ENCODE peak calls at places on chromosomes 3 and 15, in five cellular contexts. One of them, this sample, is unnamed. For H3K4me1, the result is how much of the 10 kb centered on the place peaks cover.

GRCh38 chr3:128560768-128561167 is 67.8 kb upstream of the GATA2 start:
- DNase-seq in A673: no peak
- DNase-seq in A549: no peak
- DNase-seq in left ventricle myocardium inferior: no peak
- DNase-seq in OCI-LY7: no peak
- DNase-seq in this sample: no peak

GRCh38 chr15:77721963-77722362 is 89.3 kb upstream of the LINGO1 start:
- DNase-seq in A673: no peak
- DNase-seq in A549: no peak
- DNase-seq in left ventricle myocardium inferior: no peak
- DNase-seq in OCI-LY7: no peak
- DNase-seq in this sample: no peak

GRCh38 chr3:179179979-179180758 is 32.0 kb downstream of the PIK3CA start:
- DNase-seq in A673: peak
- DNase-seq in A549: no peak
- DNase-seq in left ventricle myocardium inferior: no peak
- DNase-seq in OCI-LY7: no peak
- DNase-seq in this sample: peak

GRCh38 chr3:34969513-34969912 is 669.8 kb upstream of the ARPP21 start:
- DNase-seq in A673: no peak
- DNase-seq in A549: no peak
- DNase-seq in left ventricle myocardium inferior: no peak
- DNase-seq in OCI-LY7: no peak
- DNase-seq in this sample: peak

GRCh38 chr3:156300929-156301806 is 180.8 kb downstream of the KCNAB1 start:
- DNase-seq in A673: no peak
- DNase-seq in A549: no peak
- DNase-seq in left ventricle myocardium inferior: no peak
- DNase-seq in OCI-LY7: no peak
- DNase-seq in this sample: no peak

GRCh38 chr3:37761583-37761982 is 100.1 kb upstream of the CTDSPL start:
- DNase-seq in A673: no peak
- DNase-seq in A549: no peak
- DNase-seq in left ventricle myocardium inferior: no peak
- DNase-seq in OCI-LY7: no peak
- DNase-seq in this sample: no peak

GRCh38 chr3:117393801-117394200 is 684.2 kb downstream of the TUSC7 start:
- DNase-seq in A673: no peak
- DNase-seq in A549: no peak
- DNase-seq in left ventricle myocardium inferior: no peak
- DNase-seq in OCI-LY7: no peak
- DNase-seq in this sample: peak

GRCh38 chr3:123258811-123259420 is 57.2 kb downstream of the SEC22A start:
- DNase-seq in A673: peak
- DNase-seq in A549: peak
- DNase-seq in left ventricle myocardium inferior: no peak
- DNase-seq in OCI-LY7: peak
- DNase-seq in this sample: no peak

GRCh38 chr3:164883161-164883560 is 195.1 kb downstream of the SI start:
- DNase-seq in A673: no peak
- DNase-seq in A549: no peak
- DNase-seq in left ventricle myocardium inferior: no peak
- DNase-seq in OCI-LY7: no peak
- DNase-seq in this sample: no peak

GRCh38 chr3:167032267-167032876 is 347.7 kb downstream of the ZBBX start:
- DNase-seq in A673: peak
- DNase-seq in A549: peak
- DNase-seq in left ventricle myocardium inferior: no peak
- DNase-seq in OCI-LY7: peak
- DNase-seq in this sample: peak

GRCh38 chr3:12194209-12194608 is 35.5 kb upstream of the TIMP4 start:
- DNase-seq in A673: peak
- DNase-seq in A549: peak
- DNase-seq in left ventricle myocardium inferior: no peak
- DNase-seq in OCI-LY7: no peak
- DNase-seq in this sample: no peak

GRCh38 chr3:184155644-184156521 is 706 bp downstream of the DVL3 start:
- DNase-seq in A673: peak
- DNase-seq in A549: no peak
- DNase-seq in left ventricle myocardium inferior: no peak
- DNase-seq in OCI-LY7: peak
- DNase-seq in this sample: peak

GRCh38 chr3:39249453-39250115 is 30.3 kb downstream of the CX3CR1 start:
- DNase-seq in A673: no peak
- DNase-seq in A549: no peak
- DNase-seq in left ventricle myocardium inferior: no peak
- DNase-seq in OCI-LY7: no peak
- DNase-seq in this sample: no peak

GRCh38 chr3:55818485-55818884 is 331.4 kb upstream of the WNT5A start:
- DNase-seq in A673: peak
- DNase-seq in A549: no peak
- DNase-seq in left ventricle myocardium inferior: no peak
- DNase-seq in OCI-LY7: peak
- DNase-seq in this sample: peak

GRCh38 chr3:138373695-138374094 is 25.3 kb downstream of the MRAS start:
- DNase-seq in A673: no peak
- DNase-seq in A549: no peak
- DNase-seq in left ventricle myocardium inferior: no peak
- DNase-seq in OCI-LY7: no peak
- DNase-seq in this sample: no peak

GRCh38 chr3:15496341-15496664 is 25.2 kb downstream of the COLQ start:
- DNase-seq in A673: no peak
- DNase-seq in A549: no peak
- DNase-seq in left ventricle myocardium inferior: no peak
- DNase-seq in OCI-LY7: no peak
- DNase-seq in this sample: no peak

GRCh38 chr3:57530071-57530608 is 14.0 kb downstream of the DNAH12 start:
- DNase-seq in A673: no peak
- DNase-seq in A549: no peak
- DNase-seq in left ventricle myocardium inferior: no peak
- DNase-seq in OCI-LY7: no peak
- DNase-seq in this sample: no peak

GRCh38 chr3:141710888-141711616 is 27.0 kb upstream of the RNF7 start:
- DNase-seq in A673: no peak
- DNase-seq in A549: no peak
- DNase-seq in left ventricle myocardium inferior: no peak
- DNase-seq in OCI-LY7: no peak
- DNase-seq in this sample: no peak

GRCh38 chr3:144128117-144128892 is 156.7 kb downstream of the DIPK2A start:
- DNase-seq in A673: peak
- DNase-seq in A549: no peak
- DNase-seq in left ventricle myocardium inferior: no peak
- DNase-seq in OCI-LY7: no peak
- DNase-seq in this sample: peak

GRCh38 chr3:184284696-184285095 is 8.9 kb downstream of the ECE2 start:
- DNase-seq in A673: peak
- DNase-seq in A549: peak
- DNase-seq in left ventricle myocardium inferior: no peak
- DNase-seq in OCI-LY7: peak
- DNase-seq in this sample: peak

GRCh38 chr3:141257971-141258370 is 26.3 kb downstream of the PXYLP1 start:
- DNase-seq in A673: no peak
- DNase-seq in A549: no peak
- DNase-seq in left ventricle myocardium inferior: no peak
- DNase-seq in OCI-LY7: no peak
- DNase-seq in this sample: peak

GRCh38 chr15:70762469-70763119 is 764 bp downstream of the UACA start:
- DNase-seq in A673: peak
- DNase-seq in A549: peak
- DNase-seq in left ventricle myocardium inferior: peak
- DNase-seq in OCI-LY7: no peak
- DNase-seq in this sample: peak

GRCh38 chr15:70763120-70763949 is at the start of gene UACA:
- DNase-seq in A673: peak
- DNase-seq in A549: peak
- DNase-seq in left ventricle myocardium inferior: peak
- DNase-seq in OCI-LY7: no peak
- DNase-seq in this sample: peak

GRCh38 chr15:70763950-70764730 is 782 bp upstream of the UACA start:
- DNase-seq in A673: no peak
- DNase-seq in A549: no peak
- DNase-seq in left ventricle myocardium inferior: no peak
- DNase-seq in OCI-LY7: no peak
- DNase-seq in this sample: no peak

GRCh38 chr15:70761046-70761445 is 2.3 kb downstream of the UACA start:
- DNase-seq in A673: no peak
- DNase-seq in A549: no peak
- DNase-seq in left ventricle myocardium inferior: no peak
- DNase-seq in OCI-LY7: no peak
- DNase-seq in this sample: no peak

GRCh38 chr15:70761931-70762468 is 1.4 kb downstream of the UACA start:
- DNase-seq in A673: no peak
- DNase-seq in A549: no peak
- DNase-seq in left ventricle myocardium inferior: no peak
- DNase-seq in OCI-LY7: no peak
- DNase-seq in this sample: no peak
- H3K4me1 ChIP-seq in A673: under half
- H3K4me1 ChIP-seq in A549: half or more
- H3K4me1 ChIP-seq in left ventricle myocardium inferior: half or more
- H3K4me1 ChIP-seq in OCI-LY7: under half
- H3K4me1 ChIP-seq in this sample: under half

GRCh38 chr3:188326968-188327367 is 173.0 kb downstream of the LPP start:
- DNase-seq in A673: no peak
- DNase-seq in A549: no peak
- DNase-seq in left ventricle myocardium inferior: no peak
- DNase-seq in OCI-LY7: no peak
- DNase-seq in this sample: no peak
- H3K4me3 ChIP-seq in A673: no peak
- H3K4me3 ChIP-seq in A549: no peak
- H3K4me3 ChIP-seq in left ventricle myocardium inferior: peak
- H3K4me3 ChIP-seq in OCI-LY7: no peak
- H3K4me3 ChIP-seq in this sample: no peak

GRCh38 chr15:101243420-101243819 is 8.4 kb downstream of the CHSY1 start:
- DNase-seq in A673: no peak
- DNase-seq in A549: no peak
- DNase-seq in left ventricle myocardium inferior: no peak
- DNase-seq in OCI-LY7: no peak
- DNase-seq in this sample: no peak
- H3K4me1 ChIP-seq in A673: under half
- H3K4me1 ChIP-seq in A549: under half
- H3K4me1 ChIP-seq in left ventricle myocardium inferior: half or more
- H3K4me1 ChIP-seq in OCI-LY7: under half
- H3K4me1 ChIP-seq in this sample: under half

GRCh38 chr3:187066228-187066995 is 72.9 kb downstream of the RPL39L start:
- DNase-seq in A673: peak
- DNase-seq in A549: peak
- DNase-seq in left ventricle myocardium inferior: no peak
- DNase-seq in OCI-LY7: peak
- DNase-seq in this sample: peak
- H3K4me3 ChIP-seq in A673: no peak
- H3K4me3 ChIP-seq in A549: no peak
- H3K4me3 ChIP-seq in left ventricle myocardium inferior: no peak
- H3K4me3 ChIP-seq in OCI-LY7: peak
- H3K4me3 ChIP-seq in this sample: no peak

DNA sequence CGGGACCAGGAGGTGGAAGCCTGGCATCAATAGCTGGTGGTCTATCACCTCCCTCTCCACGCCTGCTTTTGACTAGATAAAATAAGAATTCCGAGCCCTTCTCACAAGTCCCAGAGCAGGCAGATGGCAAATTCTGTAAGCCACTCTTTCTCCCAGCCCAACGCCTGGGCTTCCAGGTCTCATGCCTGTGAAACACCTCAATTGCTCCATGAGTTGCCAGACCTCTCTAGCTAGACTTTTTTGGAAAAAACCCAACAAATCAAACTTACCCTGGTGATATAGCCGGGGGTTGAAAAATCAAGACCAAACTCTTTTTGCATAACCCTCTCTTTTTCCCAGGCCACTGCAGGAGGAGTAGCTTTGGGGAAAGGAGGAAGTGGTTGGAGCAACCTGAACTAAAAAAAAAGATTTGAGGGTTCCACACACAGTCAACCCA is 7.0 kb downstream of the BHLHE40 start:
- DNase-seq in A673: no peak
- DNase-seq in A549: no peak
- DNase-seq in left ventricle myocardium inferior: no peak
- DNase-seq in OCI-LY7: no peak
- DNase-seq in this sample: no peak
- H3K4me1 ChIP-seq in A673: under half
- H3K4me1 ChIP-seq in A549: half or more
- H3K4me1 ChIP-seq in left ventricle myocardium inferior: half or more
- H3K4me1 ChIP-seq in OCI-LY7: under half
- H3K4me1 ChIP-seq in this sample: under half

DNA sequence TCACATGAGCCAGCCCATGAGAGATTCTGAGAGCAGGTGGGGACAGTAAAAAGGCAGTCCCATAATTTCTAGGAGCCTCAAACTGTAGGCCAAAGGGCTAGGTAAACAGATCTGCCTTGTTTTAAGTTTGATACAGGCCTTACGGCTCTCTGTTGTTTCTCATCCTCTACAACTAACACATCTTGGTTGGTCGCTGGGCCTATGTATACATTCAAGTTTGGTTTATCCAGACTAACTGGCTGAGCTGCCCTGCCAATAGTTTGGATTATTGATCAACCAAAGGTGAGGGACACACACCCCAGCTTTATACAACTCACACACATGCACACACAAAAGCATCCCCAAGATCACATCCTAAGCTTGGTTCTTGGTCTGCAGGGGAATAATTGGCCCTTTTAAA is 3.0 kb downstream of the SIAH2 start:
- DNase-seq in A673: no peak
- DNase-seq in A549: no peak
- DNase-seq in left ventricle myocardium inferior: no peak
- DNase-seq in OCI-LY7: no peak
- DNase-seq in this sample: no peak
- H3K4me3 ChIP-seq in A673: peak
- H3K4me3 ChIP-seq in A549: no peak
- H3K4me3 ChIP-seq in left ventricle myocardium inferior: peak
- H3K4me3 ChIP-seq in OCI-LY7: peak
- H3K4me3 ChIP-seq in this sample: no peak

GRCh38 chr15:92806763-92807162 is 93.4 kb upstream of the CHD2 start:
- DNase-seq in A673: no peak
- DNase-seq in A549: no peak
- DNase-seq in left ventricle myocardium inferior: no peak
- DNase-seq in OCI-LY7: no peak
- DNase-seq in this sample: no peak
- H3K4me1 ChIP-seq in A673: under half
- H3K4me1 ChIP-seq in A549: under half
- H3K4me1 ChIP-seq in left ventricle myocardium inferior: under half
- H3K4me1 ChIP-seq in OCI-LY7: under half
- H3K4me1 ChIP-seq in this sample: under half

GRCh38 chr15:95304116-95304873 is 1026.2 kb upstream of the NR2F2 start:
- DNase-seq in A673: no peak
- DNase-seq in A549: no peak
- DNase-seq in left ventricle myocardium inferior: no peak
- DNase-seq in OCI-LY7: no peak
- DNase-seq in this sample: no peak
- H3K4me3 ChIP-seq in A673: no peak
- H3K4me3 ChIP-seq in A549: no peak
- H3K4me3 ChIP-seq in left ventricle myocardium inferior: peak
- H3K4me3 ChIP-seq in OCI-LY7: no peak
- H3K4me3 ChIP-seq in this sample: no peak

This sample was measured in mesendoderm.